ENCODE peak calls at places on chromosomes 5 and 9, in nine cellular contexts. L is iris pigment epithelial cell, H is AG09309, Y is Ammon's horn, I is GM19239, S is NCI-H1092 treated with DMSO at 0.1 percent for 48 hours, G is MCF 10A, Z is stomach, R is activated T-helper 1 cell treated with Interleukin-2 at 50 U/mL for 16 hours. N is an unnamed sample.

GRCh38 chr5:54440456-54440893 is 15.0 kb upstream of the HSPB3 start:
- DNase-seq in L (no peak), H (no peak), Y (peak), I (no peak), S (no peak), G (no peak), Z (no peak), R (no peak), N (no peak)

GRCh38 chr5:94785111-94785510 is 166.6 kb downstream of the SLF1 start:
- DNase-seq in L (no peak), H (no peak), Y (no peak), I (no peak), S (peak), G (no peak), Z (no peak), R (no peak), N (no peak)

GRCh38 chr9:72400866-72401265 is 35.9 kb upstream of the ZFAND5 start:
- DNase-seq in L (no peak), H (no peak), Y (no peak), I (no peak), S (no peak), G (no peak), Z (no peak), R (no peak), N (no peak)

GRCh38 chr5:23627976-23628375 is 120.6 kb downstream of the PRDM9 start:
- DNase-seq in L (no peak), H (no peak), Y (no peak), I (no peak), S (no peak), G (peak), Z (no peak), R (no peak), N (no peak)

GRCh38 chr5:124059200-124059599 is 547.2 kb downstream of the CSNK1G3 start:
- DNase-seq in L (no peak), H (no peak), Y (no peak), I (no peak), S (no peak), G (peak), Z (no peak), R (no peak), N (no peak)

GRCh38 chr9:655875-656274 is 185.6 kb upstream of the DMRT1 start:
- DNase-seq in L (no peak), H (no peak), Y (peak), I (no peak), S (no peak), G (peak), Z (peak), R (no peak), N (no peak)

GRCh38 chr9:133561976-133562554 is 27.6 kb downstream of the ADAMTSL2 start:
- DNase-seq in L (no peak), H (no peak), Y (no peak), I (no peak), S (no peak), G (peak), Z (no peak), R (no peak), N (no peak)

GRCh38 chr9:136017813-136018190 is 56.6 kb upstream of the UBAC1 start:
- DNase-seq in L (no peak), H (no peak), Y (no peak), I (no peak), S (no peak), G (no peak), Z (no peak), R (no peak), N (no peak)

GRCh38 chr5:157265714-157266285 is at the start of gene CYFIP2:
- DNase-seq in L (no peak), H (no peak), Y (peak), I (peak), S (peak), G (peak), Z (peak), R (peak), N (no peak)

GRCh38 chr5:164358531-164359259 is 853.3 kb downstream of the MAT2B start:
- DNase-seq in L (peak), H (no peak), Y (no peak), I (no peak), S (no peak), G (peak), Z (no peak), R (no peak), N (no peak)

GRCh38 chr5:124981901-124982300 is 235.5 kb upstream of the ZNF608 start:
- DNase-seq in L (no peak), H (no peak), Y (no peak), I (no peak), S (no peak), G (peak), Z (no peak), R (no peak), N (no peak)

GRCh38 chr5:86971034-86971511 is 296.6 kb upstream of the RASA1 start:
- DNase-seq in L (peak), H (no peak), Y (peak), I (no peak), S (no peak), G (peak), Z (no peak), R (no peak), N (no peak)

GRCh38 chr5:151284392-151284967 is 19.1 kb downstream of the SLC36A3 start:
- DNase-seq in L (no peak), H (no peak), Y (no peak), I (no peak), S (no peak), G (peak), Z (no peak), R (no peak), N (no peak)

GRCh38 chr5:150121448-150122157 is 34.0 kb downstream of the PDGFRB start:
- DNase-seq in L (no peak), H (no peak), Y (no peak), I (no peak), S (no peak), G (no peak), Z (no peak), R (no peak), N (no peak)

GRCh38 chr5:113770648-113771047 is 257.2 kb downstream of the YTHDC2 start:
- DNase-seq in L (no peak), H (no peak), Y (no peak), I (no peak), S (no peak), G (no peak), Z (no peak), R (no peak), N (no peak)

GRCh38 chr5:112551437-112552018 is 132.5 kb upstream of the EPB41L4A start:
- DNase-seq in L (peak), H (peak), Y (peak), I (peak), S (peak), G (peak), Z (no peak), R (no peak), N (peak)

GRCh38 chr9:133100518-133101355 is 20.3 kb downstream of the RALGDS start:
- DNase-seq in L (no peak), H (no peak), Y (no peak), I (no peak), S (no peak), G (no peak), Z (no peak), R (no peak), N (no peak)

GRCh38 chr5:172361566-172362238 is 78.1 kb upstream of the UBTD2 start:
- DNase-seq in L (peak), H (peak), Y (no peak), I (no peak), S (no peak), G (peak), Z (no peak), R (no peak), N (peak)

GRCh38 chr5:137629646-137630045 is 106.2 kb downstream of the KLHL3 start:
- DNase-seq in L (peak), H (no peak), Y (peak), I (peak), S (peak), G (peak), Z (no peak), R (no peak), N (no peak)

GRCh38 chr9:37946971-37947370 is 43.0 kb upstream of the SLC25A51 start:
- DNase-seq in L (no peak), H (no peak), Y (no peak), I (no peak), S (no peak), G (no peak), Z (no peak), R (no peak), N (no peak)

GRCh38 chr5:130074820-130075219 is 170.6 kb downstream of the CHSY3 start:
- DNase-seq in L (no peak), H (no peak), Y (no peak), I (no peak), S (no peak), G (no peak), Z (no peak), R (no peak), N (no peak)

GRCh38 chr9:127175319-127175715 is 52.9 kb upstream of the ANGPTL2 start:
- DNase-seq in L (no peak), H (no peak), Y (no peak), I (no peak), S (no peak), G (no peak), Z (peak), R (no peak), N (no peak)